ENCODE peak calls at places on chromosomes 5 and 9, in six cellular contexts. S, K, Y, T, F and R are unnamed samples.

GRCh38 chr5:96353220-96353619 is 79.8 kb downstream of the PCSK1 start:
- DNase-seq in T (no peak), S (no peak), F (no peak), Y (no peak), K (no peak), R (no peak)

GRCh38 chr5:176887252-176887849 is 11.8 kb downstream of the HK3 start:
- DNase-seq in T (no peak), S (no peak), Y (peak; percentile 39), K (no peak), F (peak; percentile 52), R (no peak)

GRCh38 chr9:126524353-126525077 is 89.2 kb upstream of the LMX1B start:
- DNase-seq in Y (no peak), T (no peak), S (no peak), F (peak; percentile 49), K (no peak), R (no peak)

GRCh38 chr9:105206821-105207699 is 37.4 kb upstream of the SLC44A1 start:
- DNase-seq in S (no peak), K (no peak), F (no peak), T (no peak), Y (no peak), R (no peak)

GRCh38 chr5:142152383-142152730 is 43.8 kb downstream of the NDFIP1 start:
- DNase-seq in S (peak; percentile 57), K (no peak), Y (no peak), T (no peak), F (no peak), R (no peak)

GRCh38 chr9:114604974-114605373 is 6.1 kb upstream of the TMEM268 start:
- DNase-seq in Y (no peak), T (no peak), F (no peak), K (no peak), S (no peak), R (no peak)

GRCh38 chr5:3899093-3899492 is 303.5 kb downstream of the IRX1 start:
- DNase-seq in T (no peak), S (no peak), F (no peak), Y (no peak), K (no peak), R (no peak)

GRCh38 chr9:87883990-87884389 is 1.3 kb downstream of the SPATA31E1 start:
- DNase-seq in T (no peak), S (no peak), K (no peak), Y (no peak), F (no peak), R (no peak)

GRCh38 chr5:43804723-43805122 is 201.7 kb downstream of the NNT start:
- DNase-seq in Y (no peak), S (no peak), K (no peak), T (no peak), F (no peak), R (no peak)

GRCh38 chr5:77935516-77936364 is 159.6 kb upstream of the TBCA start:
- DNase-seq in Y (no peak), K (no peak), F (no peak), S (peak; percentile 92), T (no peak), R (no peak)

GRCh38 chr9:124513374-124513994 is 6.3 kb upstream of the NR5A1 start:
- DNase-seq in Y (no peak), F (no peak), T (no peak), S (no peak), K (no peak), R (no peak)

GRCh38 chr9:92961627-92962302 is 14.4 kb downstream of the FGD3 start:
- DNase-seq in Y (peak; percentile 28), F (peak; percentile 46), K (peak; percentile 26), S (no peak), T (no peak), R (no peak)

GRCh38 chr9:1604942-1605560 is 410.1 kb upstream of the SMARCA2 start:
- DNase-seq in F (no peak), K (no peak), T (peak; percentile 5), Y (no peak), S (peak; percentile 44), R (no peak)

GRCh38 chr5:1285883-1286291 is 9.0 kb downstream of the TERT start:
- DNase-seq in K (no peak), F (peak; percentile 52), S (no peak), T (no peak), Y (peak; percentile 51), R (no peak)

GRCh38 chr5:1502046-1502736 is 21.6 kb downstream of the LPCAT1 start:
- DNase-seq in Y (no peak), F (no peak), K (peak; percentile 33), S (no peak), T (no peak), R (no peak)

GRCh38 chr5:96743065-96743768 is 64.5 kb downstream of the ERAP1 start:
- DNase-seq in K (no peak), S (no peak), F (no peak), T (no peak), Y (no peak), R (peak; percentile 71)

GRCh38 chr5:14806452-14806851 is 65.1 kb downstream of the ANKH start:
- DNase-seq in K (no peak), S (no peak), F (peak; percentile 65), Y (no peak), T (no peak), R (no peak)

GRCh38 chr9:127832248-127832647 is 22.2 kb downstream of the ENG start:
- DNase-seq in K (no peak), S (no peak), F (no peak), Y (no peak), T (no peak), R (no peak)

GRCh38 chr9:127419306-127419705 is 4.9 kb upstream of the ZNF79 start:
- DNase-seq in T (no peak), Y (no peak), S (no peak), F (no peak), K (no peak), R (no peak)

DNA sequence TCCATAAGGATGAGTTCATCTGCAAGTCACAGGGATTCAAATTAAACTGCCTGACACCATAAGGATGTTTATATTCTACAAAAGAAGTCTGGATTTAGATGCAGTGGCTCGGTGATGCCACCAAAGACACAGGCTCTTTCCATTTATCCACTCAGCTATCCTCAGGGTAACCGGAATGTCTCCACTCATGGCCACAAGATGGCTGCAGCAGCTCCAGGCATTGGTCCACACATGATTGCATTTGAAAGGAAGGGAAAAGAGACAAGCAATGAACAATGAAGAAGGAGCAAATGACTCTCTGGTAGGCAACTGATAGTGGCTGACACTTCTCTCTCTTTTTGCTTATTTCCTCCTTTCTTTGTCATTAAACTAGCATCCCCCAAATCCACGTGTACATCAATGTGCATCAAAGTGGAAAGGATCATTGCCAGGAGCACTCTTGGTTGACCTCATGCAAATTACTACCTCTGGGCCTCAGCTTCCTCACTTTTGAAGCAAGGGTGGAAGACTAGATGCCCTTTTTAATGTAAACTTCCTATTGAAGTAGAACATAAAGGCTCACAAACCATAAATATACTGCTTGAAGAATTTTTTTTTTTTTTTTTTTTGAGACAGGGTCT is 7.2 kb upstream of the SNX30 start:
- DNase-seq in F (no peak), T (no peak), Y (no peak), S (no peak), K (no peak), R (no peak)
- TF ChIP-seq POLR2AphosphoS5 in F (no peak), T (no peak), Y (no peak), S (no peak), K (no peak), R (no peak)

GRCh38 chr5:150641006-150641570 is 628 bp downstream of the SYNPO start:
- DNase-seq in S (no peak), T (no peak), Y (no peak), F (no peak), K (no peak), R (peak; percentile 94)

GRCh38 chr5:150639317-150639738 is 1.1 kb upstream of the SYNPO start:
- DNase-seq in T (no peak), S (no peak), K (no peak), Y (no peak), F (no peak), R (peak; percentile 16)

GRCh38 chr5:150639751-150640150 is 709 bp upstream of the SYNPO start:
- DNase-seq in T (no peak), K (no peak), S (no peak), Y (no peak), F (no peak), R (peak; percentile 43)

GRCh38 chr5:150641826-150642566 is 1.5 kb downstream of the SYNPO start:
- DNase-seq in Y (no peak), F (no peak), T (no peak), S (no peak), K (no peak), R (no peak)

GRCh38 chr5:150640311-150641005 is at the start of gene SYNPO:
- DNase-seq in K (peak; percentile 53), T (no peak), S (no peak), Y (no peak), F (no peak), R (peak; percentile 88)
- TF ChIP-seq POLR2AphosphoS5 in K (peak; percentile 69), T (no peak), S (no peak), Y (no peak), F (no peak), R (peak; percentile 58)

GRCh38 chr9:72355153-72355552 is 9.9 kb downstream of the ZFAND5 start:
- DNase-seq in S (no peak), K (no peak), Y (no peak), T (no peak), F (no peak), R (no peak)

GRCh38 chr9:72354704-72355103 is 10.3 kb downstream of the ZFAND5 start:
- DNase-seq in T (no peak), F (no peak), K (no peak), Y (no peak), S (no peak), R (no peak)

GRCh38 chr9:72352911-72353388 is 12.1 kb downstream of the ZFAND5 start:
- DNase-seq in Y (no peak), K (no peak), S (no peak), T (no peak), F (no peak), R (no peak)

GRCh38 chr9:72351538-72352453 is 13.2 kb downstream of the ZFAND5 start:
- DNase-seq in S (no peak), K (no peak), F (no peak), T (no peak), Y (no peak), R (peak; percentile 37)

GRCh38 chr9:72353455-72354116 is 11.4 kb downstream of the ZFAND5 start:
- DNase-seq in F (no peak), S (no peak), T (no peak), K (no peak), Y (no peak), R (no peak)
- TF ChIP-seq POLR2AphosphoS5 in F (no peak), S (no peak), T (peak; percentile 66), K (peak; percentile 7), Y (no peak), R (no peak)

DNA sequence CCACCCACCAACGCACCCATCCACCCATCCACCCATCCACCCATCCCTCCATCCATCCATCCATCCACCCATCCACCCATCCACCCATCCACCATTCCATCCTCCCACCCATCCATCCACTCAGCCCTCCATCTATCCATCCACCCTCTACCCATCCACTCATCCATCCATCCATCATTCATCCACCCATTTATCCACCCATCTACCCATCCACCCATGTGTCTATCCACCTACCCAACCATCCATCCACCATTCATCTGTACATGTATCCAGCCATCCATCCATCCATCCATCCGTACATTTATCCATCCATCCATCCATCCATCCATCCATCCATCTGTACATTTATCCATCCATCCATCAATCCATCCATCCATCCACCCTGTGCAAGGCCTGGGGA is 11.1 kb upstream of the VAV2 start:
- DNase-seq in S (no peak), T (no peak), Y (no peak), F (no peak), K (no peak), R (no peak)
- TF ChIP-seq POLR2AphosphoS5 in S (no peak), T (no peak), Y (no peak), F (no peak), K (no peak), R (no peak)